ENCODE peak calls at places on chromosome 9, in four cellular contexts. C, Y, G and H are unnamed samples.

GRCh38 chr9:105138306-105138801 is 106.1 kb upstream of the SLC44A1 start:
- DNase-seq in C (peak), Y (no peak), G (no peak), H (peak)

GRCh38 chr9:136011703-136012496 is 50.7 kb upstream of the UBAC1 start:
- DNase-seq in C (no peak), Y (peak), G (no peak), H (no peak)

GRCh38 chr9:6428940-6429889 is 16.2 kb downstream of the UHRF2 start:
- DNase-seq in C (no peak), Y (no peak), G (no peak), H (no peak)

GRCh38 chr9:107260437-107261081 is 22.5 kb upstream of the RAD23B start:
- DNase-seq in C (peak), Y (no peak), G (no peak), H (no peak)

GRCh38 chr9:87751869-87752268 is 25.9 kb downstream of the CTSL start:
- DNase-seq in C (no peak), Y (no peak), G (no peak), H (no peak)

GRCh38 chr9:80504525-80505235 is 932.9 kb downstream of the TLE4 start:
- DNase-seq in C (no peak), Y (no peak), G (no peak), H (no peak)

GRCh38 chr9:134491856-134492255 is 149.7 kb upstream of the COL5A1 start:
- DNase-seq in C (no peak), Y (no peak), G (no peak), H (no peak)

GRCh38 chr9:117825609-117826347 is 121.6 kb downstream of the TLR4 start:
- DNase-seq in C (no peak), Y (no peak), G (no peak), H (no peak)

GRCh38 chr9:135107592-135108235 is 20.2 kb downstream of the OLFM1 start:
- DNase-seq in C (no peak), Y (no peak), G (no peak), H (no peak)

GRCh38 chr9:95981741-95982390 is 106.4 kb downstream of the ERCC6L2 start:
- DNase-seq in C (peak), Y (no peak), G (no peak), H (peak)

GRCh38 chr9:120242397-120242796 is 337.6 kb downstream of the CDK5RAP2 start:
- DNase-seq in C (no peak), Y (no peak), G (no peak), H (no peak)